ENCODE peak calls at places on chromosomes 1 and 21, in eight cellular contexts. I, T, M, S, Y, Z, X and G are unnamed samples.

GRCh38 chr21:39079617-39080016 is 103.6 kb downstream of the PSMG1 start:
- DNase-seq in I (no peak), X (no peak), Z (peak; percentile 44), Y (peak; percentile 76), M (no peak), S (no peak), T (peak; percentile 78), G (peak; percentile 53)

GRCh38 chr1:232620356-232620841 is 9.5 kb downstream of the SIPA1L2 start:
- DNase-seq in T (peak; percentile 41), Z (no peak), X (no peak), M (peak; percentile 60), I (peak; percentile 90), S (peak; percentile 80), Y (no peak), G (peak; percentile 69)

GRCh38 chr1:245684111-245684510 is 529.3 kb downstream of the KIF26B start:
- DNase-seq in Z (no peak), I (no peak), Y (no peak), M (no peak), S (no peak), T (no peak), X (no peak), G (no peak)

GRCh38 chr1:208243851-208244583 is at the start of gene PLXNA2:
- DNase-seq in M (peak; percentile 71), I (peak; percentile 90), X (peak; percentile 70), T (peak; percentile 77), Z (peak; percentile 69), Y (peak; percentile 91), S (peak; percentile 90), G (peak; percentile 60)

GRCh38 chr1:62637392-62638105 is 40.2 kb downstream of the ANGPTL3 start:
- DNase-seq in Y (no peak), X (no peak), Z (no peak), M (no peak), I (no peak), T (no peak), S (no peak), G (peak; percentile 5)

GRCh38 chr1:178966312-178966711 is 59.4 kb upstream of the FAM20B start:
- DNase-seq in T (no peak), Y (no peak), I (no peak), Z (no peak), S (no peak), M (no peak), X (no peak), G (no peak)

GRCh38 chr1:226655251-226656163 is 83.6 kb downstream of the ITPKB start:
- DNase-seq in Z (no peak), S (no peak), I (no peak), M (no peak), Y (peak; percentile 54), T (no peak), X (no peak), G (no peak)

GRCh38 chr1:212952596-212952995 is 2.3 kb downstream of the VASH2 start:
- DNase-seq in I (no peak), Y (no peak), T (no peak), S (no peak), Z (no peak), M (no peak), X (no peak), G (no peak)

GRCh38 chr1:171655215-171656116 is 3.0 kb upstream of the MYOC start:
- DNase-seq in M (peak; percentile 75), X (no peak), T (peak; percentile 61), I (peak; percentile 86), Y (peak; percentile 90), S (peak; percentile 74), Z (peak; percentile 51), G (peak; percentile 12)

GRCh38 chr1:232457607-232458006 is 172.3 kb downstream of the SIPA1L2 start:
- DNase-seq in I (no peak), S (no peak), Z (no peak), Y (no peak), X (no peak), T (no peak), M (no peak), G (no peak)

GRCh38 chr1:11796036-11796828 is 9.5 kb downstream of the MTHFR start:
- DNase-seq in M (no peak), Z (no peak), I (no peak), S (no peak), Y (no peak), T (no peak), X (no peak), G (no peak)

GRCh38 chr1:153535664-153536585 is at the start of gene S100A6:
- DNase-seq in Y (peak; percentile 92), Z (peak; percentile 83), X (peak; percentile 92), T (peak; percentile 92), S (peak; percentile 84), M (peak; percentile 92), I (peak; percentile 32), G (peak; percentile 73)

GRCh38 chr1:188055921-188056505 is 1227.3 kb downstream of the PLA2G4A start:
- DNase-seq in Z (no peak), I (no peak), T (no peak), X (no peak), Y (no peak), M (no peak), S (no peak), G (no peak)

GRCh38 chr1:209042413-209042812 is 541.1 kb upstream of the CAMK1G start:
- DNase-seq in Z (no peak), X (no peak), T (no peak), Y (no peak), M (no peak), I (no peak), S (no peak), G (no peak)

GRCh38 chr1:10866314-10867091 is 70.1 kb upstream of the CASZ1 start:
- DNase-seq in Y (peak; percentile 17), T (no peak), X (no peak), M (peak; percentile 35), Z (no peak), S (peak; percentile 63), I (no peak), G (peak; percentile 28)

GRCh38 chr1:207827488-207827830 is 75.6 kb downstream of the CD46 start:
- DNase-seq in I (no peak), S (no peak), M (no peak), Y (no peak), Z (no peak), T (peak; percentile 19), X (no peak), G (no peak)

GRCh38 chr1:82179162-82179561 is 378.4 kb downstream of the ADGRL2 start:
- DNase-seq in X (no peak), I (no peak), M (no peak), S (no peak), Z (no peak), Y (no peak), T (no peak), G (no peak)

GRCh38 chr1:99992044-99992722 is 22.4 kb downstream of the SLC35A3 start:
- DNase-seq in X (no peak), Z (no peak), T (no peak), Y (no peak), I (no peak), M (no peak), S (no peak), G (no peak)

GRCh38 chr1:99988210-99988765 is 18.5 kb downstream of the SLC35A3 start:
- DNase-seq in M (no peak), T (no peak), Y (no peak), I (no peak), Z (no peak), S (no peak), X (no peak), G (no peak)

GRCh38 chr1:99980928-99981327 is 11.1 kb downstream of the SLC35A3 start:
- DNase-seq in X (no peak), Y (no peak), M (no peak), Z (no peak), S (no peak), I (no peak), T (no peak), G (no peak)

DNA sequence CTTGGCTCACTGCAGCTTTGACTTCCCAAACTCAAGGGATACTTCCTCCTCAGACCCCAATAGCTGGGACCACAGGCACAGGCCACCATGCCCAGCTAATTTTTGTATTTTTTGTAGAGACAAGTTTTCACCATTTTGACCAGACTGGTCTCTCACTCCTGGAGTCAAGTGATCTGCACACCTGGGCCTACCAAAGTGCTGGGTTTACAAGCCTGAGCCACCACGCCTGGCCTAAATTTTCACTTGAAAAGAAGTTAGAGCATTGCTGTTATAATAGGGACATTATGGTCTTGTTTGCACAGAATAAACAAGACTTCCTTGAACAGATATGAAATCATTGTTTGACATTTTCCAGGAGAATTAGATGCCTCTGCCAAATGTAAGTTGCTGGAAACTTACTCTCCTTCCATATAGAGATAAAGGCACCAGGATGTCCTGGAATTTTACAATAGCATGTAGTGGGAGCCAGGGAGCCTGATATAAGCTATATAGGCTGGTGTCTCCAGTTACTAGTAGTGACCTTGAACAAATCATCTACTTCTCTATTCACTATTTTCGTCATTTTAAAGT is 16.9 kb downstream of the SLC35A3 start:
- DNase-seq in I (no peak), M (no peak), Y (no peak), Z (no peak), S (no peak), X (no peak), T (no peak), G (no peak)
- H3K4me3 ChIP-seq in I (no peak overlapping the region), M (no peak overlapping the region), Y (no peak overlapping the region), Z (no peak overlapping the region), S (no peak overlapping the region), X (no peak overlapping the region), T (no peak overlapping the region), G (no peak overlapping the region)

GRCh38 chr1:201881617-201882016 is 7.1 kb upstream of the SHISA4 start:
- DNase-seq in Z (no peak), X (no peak), I (no peak), S (no peak), M (no peak), T (no peak), Y (no peak), G (no peak)
- TF ChIP-seq CTCF in Z (no peak), X (no peak), I (no peak), S (no peak), M (no peak), T (no peak), Y (no peak), G (no peak)

GRCh38 chr1:18654599-18654998 is 24.0 kb downstream of the PAX7 start:
- DNase-seq in Y (no peak), M (no peak), T (no peak), I (no peak), X (no peak), S (no peak), Z (no peak), G (no peak)

GRCh38 chr1:18653922-18654321 is 23.3 kb downstream of the PAX7 start:
- DNase-seq in T (no peak), Y (no peak), Z (no peak), M (no peak), I (no peak), X (no peak), S (no peak), G (no peak)

GRCh38 chr1:18653375-18653774 is 22.7 kb downstream of the PAX7 start:
- DNase-seq in M (no peak), Y (no peak), T (no peak), I (no peak), X (no peak), S (no peak), Z (no peak), G (no peak)

GRCh38 chr1:18651727-18652126 is 21.1 kb downstream of the PAX7 start:
- DNase-seq in S (no peak), X (no peak), T (no peak), Y (no peak), Z (no peak), I (no peak), M (no peak), G (no peak)

GRCh38 chr1:18652791-18653190 is 22.1 kb downstream of the PAX7 start:
- DNase-seq in Y (no peak), I (no peak), S (no peak), X (no peak), Z (no peak), T (no peak), M (no peak), G (no peak)
- H3K27me3 ChIP-seq in Y (peaks cover 60% of the 10 kb centered on the region), I (peaks cover 96% of the 10 kb centered on the region), S (peaks cover 98% of the 10 kb centered on the region), X (peaks cover 41% of the 10 kb centered on the region), Z (no peaks in the 10 kb centered on the region), T (peaks cover 96% of the 10 kb centered on the region), M (peaks cover 48% of the 10 kb centered on the region), G (peaks cover 21% of the 10 kb centered on the region)

GRCh38 chr21:23452384-23453083 is 2154.7 kb downstream of the MRPL39 start:
- DNase-seq in S (peak; percentile 39), I (peak; percentile 57), M (no peak), T (no peak), Z (no peak), X (no peak), Y (no peak), G (no peak)
- H3K4me3 ChIP-seq in S (no peak overlapping the region), I (no peak overlapping the region), M (no peak overlapping the region), T (no peak overlapping the region), Z (no peak overlapping the region), X (no peak overlapping the region), Y (no peak overlapping the region), G (no peak overlapping the region)